ENCODE peak calls at places on chromosomes 13 and 19, in five cellular contexts. One of them, this sample, is unnamed.

GRCh38 chr13:107301724-107302374 is 733.9 kb upstream of the ARGLU1 start:
- DNase-seq in transverse colon: no peak
- DNase-seq in SJCRH30: no peak
- DNase-seq in esophagus squamous epithelium: no peak
- DNase-seq in CD4-positive, alpha-beta T cell: no peak
- DNase-seq in this sample: no peak

GRCh38 chr19:11166281-11167142 is 10.9 kb upstream of the SPC24 start:
- DNase-seq in transverse colon: no peak
- DNase-seq in SJCRH30: no peak
- DNase-seq in esophagus squamous epithelium: no peak
- DNase-seq in CD4-positive, alpha-beta T cell: no peak
- DNase-seq in this sample: no peak

GRCh38 chr19:51571599-51571998 is 516 bp downstream of the ZNF175 start:
- DNase-seq in transverse colon: no peak
- DNase-seq in SJCRH30: no peak
- DNase-seq in esophagus squamous epithelium: no peak
- DNase-seq in CD4-positive, alpha-beta T cell: no peak
- DNase-seq in this sample: no peak

GRCh38 chr13:42735011-42735410 is 46.4 kb upstream of the FAM216B start:
- DNase-seq in transverse colon: no peak
- DNase-seq in SJCRH30: no peak
- DNase-seq in esophagus squamous epithelium: no peak
- DNase-seq in CD4-positive, alpha-beta T cell: no peak
- DNase-seq in this sample: no peak

GRCh38 chr19:5186293-5187050 is 154.1 kb downstream of the PTPRS start:
- DNase-seq in transverse colon: no peak
- DNase-seq in SJCRH30: peak; percentile 18
- DNase-seq in esophagus squamous epithelium: no peak
- DNase-seq in CD4-positive, alpha-beta T cell: no peak
- DNase-seq in this sample: no peak

GRCh38 chr19:48568345-48568886 is 16.4 kb downstream of the SULT2B1 start:
- DNase-seq in transverse colon: peak; percentile 73
- DNase-seq in SJCRH30: peak; percentile 81
- DNase-seq in esophagus squamous epithelium: no peak
- DNase-seq in CD4-positive, alpha-beta T cell: no peak
- DNase-seq in this sample: peak; percentile 91

GRCh38 chr13:112897956-112898785 is 70.8 kb upstream of the MCF2L start:
- DNase-seq in transverse colon: no peak
- DNase-seq in SJCRH30: no peak
- DNase-seq in esophagus squamous epithelium: no peak
- DNase-seq in CD4-positive, alpha-beta T cell: no peak
- DNase-seq in this sample: no peak

GRCh38 chr19:47176627-47177090 is 46.0 kb downstream of the SAE1 start:
- DNase-seq in transverse colon: no peak
- DNase-seq in SJCRH30: no peak
- DNase-seq in esophagus squamous epithelium: no peak
- DNase-seq in CD4-positive, alpha-beta T cell: peak; percentile 44
- DNase-seq in this sample: no peak

GRCh38 chr19:38044267-38045111 is 137.5 kb downstream of the SIPA1L3 start:
- DNase-seq in transverse colon: no peak
- DNase-seq in SJCRH30: no peak
- DNase-seq in esophagus squamous epithelium: no peak
- DNase-seq in CD4-positive, alpha-beta T cell: no peak
- DNase-seq in this sample: no peak

GRCh38 chr19:28940751-28941500 is 272.0 kb downstream of the UQCRFS1 start:
- DNase-seq in transverse colon: no peak
- DNase-seq in SJCRH30: no peak
- DNase-seq in esophagus squamous epithelium: no peak
- DNase-seq in CD4-positive, alpha-beta T cell: no peak
- DNase-seq in this sample: no peak

GRCh38 chr19:46670874-46671273 is 9.9 kb upstream of the DACT3 start:
- DNase-seq in transverse colon: no peak
- DNase-seq in SJCRH30: no peak
- DNase-seq in esophagus squamous epithelium: no peak
- DNase-seq in CD4-positive, alpha-beta T cell: no peak
- DNase-seq in this sample: no peak

GRCh38 chr13:75554981-75555380 is 5.4 kb downstream of the UCHL3 start:
- DNase-seq in transverse colon: no peak
- DNase-seq in SJCRH30: no peak
- DNase-seq in esophagus squamous epithelium: no peak
- DNase-seq in CD4-positive, alpha-beta T cell: no peak
- DNase-seq in this sample: no peak

GRCh38 chr19:38653028-38653571 is 5.7 kb downstream of the ACTN4 start:
- DNase-seq in transverse colon: peak; percentile 78
- DNase-seq in SJCRH30: no peak
- DNase-seq in esophagus squamous epithelium: no peak
- DNase-seq in CD4-positive, alpha-beta T cell: no peak
- DNase-seq in this sample: no peak

DNA sequence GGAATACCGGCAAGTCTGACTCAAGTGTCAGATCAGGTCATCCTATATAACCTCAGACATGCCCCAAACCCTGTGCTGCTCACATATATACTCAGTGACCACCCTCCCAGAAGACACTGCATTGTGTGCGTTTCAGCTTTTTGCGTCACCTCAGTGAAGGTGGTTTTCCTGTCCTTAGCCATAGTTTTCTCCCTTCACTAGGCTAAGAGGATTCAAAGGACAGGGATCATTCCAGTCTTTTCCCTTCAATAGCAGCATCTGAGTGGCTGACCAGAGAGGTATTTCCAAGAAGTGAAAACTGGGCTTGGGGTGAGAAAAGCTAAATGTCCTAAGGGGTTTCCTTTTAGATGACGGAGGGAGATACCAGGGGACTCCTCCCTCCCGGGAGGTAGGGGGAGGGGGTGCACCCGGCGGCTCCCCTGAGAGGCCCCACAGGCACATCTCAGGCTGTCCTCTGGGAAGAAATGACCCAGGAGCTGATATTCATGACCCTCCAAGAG is 12.7 kb upstream of the OR10H1 start:
- DNase-seq in transverse colon: no peak
- DNase-seq in SJCRH30: no peak
- DNase-seq in esophagus squamous epithelium: no peak
- DNase-seq in CD4-positive, alpha-beta T cell: no peak
- DNase-seq in this sample: no peak
- H3K9me3 ChIP-seq in transverse colon: no peaks in the 10 kb centered on the region
- H3K9me3 ChIP-seq in SJCRH30: no peaks in the 10 kb centered on the region
- H3K9me3 ChIP-seq in esophagus squamous epithelium: no peaks in the 10 kb centered on the region
- H3K9me3 ChIP-seq in CD4-positive, alpha-beta T cell: no peaks in the 10 kb centered on the region
- H3K9me3 ChIP-seq in this sample: no peaks in the 10 kb centered on the region

DNA sequence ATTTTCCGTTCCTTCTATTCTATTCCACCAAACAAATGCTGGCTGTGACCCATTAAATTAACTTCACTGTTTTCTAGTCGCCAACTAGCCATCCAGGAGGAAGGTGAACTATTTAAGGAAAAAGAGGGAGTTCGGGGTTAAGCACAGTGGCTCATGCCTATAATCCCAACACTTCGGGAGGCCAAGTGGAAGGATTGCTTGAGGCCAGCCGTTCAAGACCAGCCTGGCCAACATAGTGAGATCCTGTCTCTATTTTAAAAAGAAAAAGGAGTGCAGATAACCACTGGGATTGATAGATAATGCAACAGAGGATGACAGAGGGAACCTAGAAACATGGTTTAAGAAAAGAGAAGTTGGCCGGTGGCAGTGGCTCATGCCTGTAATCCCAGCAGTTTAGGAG is 44.7 kb downstream of the SPTBN4 start:
- DNase-seq in transverse colon: no peak
- DNase-seq in SJCRH30: no peak
- DNase-seq in esophagus squamous epithelium: no peak
- DNase-seq in CD4-positive, alpha-beta T cell: no peak
- DNase-seq in this sample: no peak
- H3K27me3 ChIP-seq in transverse colon: peaks cover 62% of the 10 kb centered on the region
- H3K27me3 ChIP-seq in SJCRH30: peaks cover 5% of the 10 kb centered on the region
- H3K27me3 ChIP-seq in esophagus squamous epithelium: peaks cover 54% of the 10 kb centered on the region
- H3K27me3 ChIP-seq in CD4-positive, alpha-beta T cell: peaks cover 34% of the 10 kb centered on the region
- H3K27me3 ChIP-seq in this sample: peaks cover 27% of the 10 kb centered on the region

GRCh38 chr19:21588202-21588601 is 82.8 kb downstream of the ZNF429 start:
- DNase-seq in transverse colon: peak; percentile 20
- DNase-seq in SJCRH30: no peak
- DNase-seq in esophagus squamous epithelium: no peak
- DNase-seq in CD4-positive, alpha-beta T cell: no peak
- DNase-seq in this sample: no peak
- H3K9me3 ChIP-seq in transverse colon: no peaks in the 10 kb centered on the region
- H3K9me3 ChIP-seq in SJCRH30: no peaks in the 10 kb centered on the region
- H3K9me3 ChIP-seq in esophagus squamous epithelium: no peaks in the 10 kb centered on the region
- H3K9me3 ChIP-seq in CD4-positive, alpha-beta T cell: no peaks in the 10 kb centered on the region
- H3K9me3 ChIP-seq in this sample: peaks cover 5% of the 10 kb centered on the region

DNA sequence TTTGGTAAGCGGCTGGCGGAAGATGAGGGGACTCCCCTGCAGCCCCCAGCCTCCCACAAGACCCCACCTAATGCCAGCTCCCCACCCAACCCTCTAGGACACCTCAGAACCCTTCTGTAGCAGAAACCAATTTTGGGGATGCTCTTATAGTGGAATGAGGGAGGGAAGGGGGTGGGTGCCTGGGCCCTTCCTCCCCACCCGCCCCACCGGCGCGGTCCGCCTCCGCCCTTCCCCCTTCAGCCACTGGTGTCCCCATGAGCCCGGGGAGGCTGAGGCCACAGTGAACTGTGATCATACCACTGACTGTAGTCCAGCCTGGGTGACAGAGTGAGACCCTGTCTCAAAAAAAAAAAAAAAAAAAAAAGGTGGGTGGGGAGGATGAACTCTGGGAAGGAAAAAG is 16.2 kb downstream of the TLE6 start:
- DNase-seq in transverse colon: no peak
- DNase-seq in SJCRH30: no peak
- DNase-seq in esophagus squamous epithelium: no peak
- DNase-seq in CD4-positive, alpha-beta T cell: no peak
- DNase-seq in this sample: no peak
- H3K27me3 ChIP-seq in transverse colon: no peaks in the 10 kb centered on the region
- H3K27me3 ChIP-seq in SJCRH30: no peaks in the 10 kb centered on the region
- H3K27me3 ChIP-seq in esophagus squamous epithelium: no peaks in the 10 kb centered on the region
- H3K27me3 ChIP-seq in CD4-positive, alpha-beta T cell: no peaks in the 10 kb centered on the region
- H3K27me3 ChIP-seq in this sample: no peaks in the 10 kb centered on the region

DNA sequence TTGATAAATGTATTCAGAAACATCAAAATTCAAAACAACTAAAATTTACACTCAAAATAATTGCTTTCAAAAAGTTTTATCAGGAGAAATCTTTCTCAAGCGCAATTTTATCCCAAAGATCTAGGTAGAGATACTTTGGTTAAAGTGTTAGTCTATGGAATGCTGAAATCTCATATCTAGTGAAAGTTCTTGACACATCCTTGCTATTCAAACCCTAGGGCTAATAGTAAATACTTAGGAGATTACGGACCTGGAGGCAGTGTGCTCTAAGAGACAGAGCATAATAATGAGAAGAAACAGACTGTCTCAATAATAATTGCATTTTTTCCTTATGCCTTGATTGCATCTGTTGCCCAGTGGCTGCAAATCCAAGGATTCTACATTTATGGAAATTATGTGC is 330.8 kb downstream of the DACH1 start:
- DNase-seq in transverse colon: no peak
- DNase-seq in SJCRH30: no peak
- DNase-seq in esophagus squamous epithelium: no peak
- DNase-seq in CD4-positive, alpha-beta T cell: no peak
- DNase-seq in this sample: no peak
- H3K9me3 ChIP-seq in transverse colon: no peaks in the 10 kb centered on the region
- H3K9me3 ChIP-seq in SJCRH30: no peaks in the 10 kb centered on the region
- H3K9me3 ChIP-seq in esophagus squamous epithelium: no peaks in the 10 kb centered on the region
- H3K9me3 ChIP-seq in CD4-positive, alpha-beta T cell: no peaks in the 10 kb centered on the region
- H3K9me3 ChIP-seq in this sample: no peaks in the 10 kb centered on the region

DNA sequence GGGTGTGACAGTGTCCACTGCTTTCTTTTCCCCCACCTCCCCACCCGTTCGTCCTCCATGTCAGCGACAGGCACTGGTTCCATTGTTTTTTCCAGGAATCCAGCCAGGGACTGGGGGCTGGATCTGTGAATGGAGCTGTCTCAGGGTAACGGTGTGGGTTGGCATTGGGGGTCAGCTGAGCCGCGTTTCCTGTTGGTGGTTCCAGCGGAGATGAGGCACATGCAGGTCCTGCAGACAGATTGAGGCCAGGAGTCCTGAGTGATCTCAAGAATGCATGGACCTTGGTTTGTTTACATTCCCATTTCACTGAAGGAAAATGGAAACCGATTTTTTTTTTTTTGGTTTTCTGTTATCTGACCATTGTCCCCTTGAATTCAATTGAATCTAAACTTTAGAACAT is 303.9 kb downstream of the FGF9 start:
- DNase-seq in transverse colon: no peak
- DNase-seq in SJCRH30: no peak
- DNase-seq in esophagus squamous epithelium: no peak
- DNase-seq in CD4-positive, alpha-beta T cell: no peak
- DNase-seq in this sample: no peak
- H3K27me3 ChIP-seq in transverse colon: no peaks in the 10 kb centered on the region
- H3K27me3 ChIP-seq in SJCRH30: no peaks in the 10 kb centered on the region
- H3K27me3 ChIP-seq in esophagus squamous epithelium: no peaks in the 10 kb centered on the region
- H3K27me3 ChIP-seq in CD4-positive, alpha-beta T cell: no peaks in the 10 kb centered on the region
- H3K27me3 ChIP-seq in this sample: no peaks in the 10 kb centered on the region

GRCh38 chr19:56637976-56638555 is 4.9 kb upstream of the SMIM17 start:
- DNase-seq in transverse colon: no peak
- DNase-seq in SJCRH30: peak; percentile 95
- DNase-seq in esophagus squamous epithelium: no peak
- DNase-seq in CD4-positive, alpha-beta T cell: no peak
- DNase-seq in this sample: no peak

GRCh38 chr19:56643460-56643763 is 453 bp downstream of the SMIM17 start:
- DNase-seq in transverse colon: no peak
- DNase-seq in SJCRH30: no peak
- DNase-seq in esophagus squamous epithelium: no peak
- DNase-seq in CD4-positive, alpha-beta T cell: no peak
- DNase-seq in this sample: no peak

GRCh38 chr19:56639217-56639616 is 3.7 kb upstream of the SMIM17 start:
- DNase-seq in transverse colon: no peak
- DNase-seq in SJCRH30: peak; percentile 44
- DNase-seq in esophagus squamous epithelium: no peak
- DNase-seq in CD4-positive, alpha-beta T cell: no peak
- DNase-seq in this sample: no peak

GRCh38 chr19:56642711-56643459 is at the start of gene SMIM17:
- DNase-seq in transverse colon: no peak
- DNase-seq in SJCRH30: no peak
- DNase-seq in esophagus squamous epithelium: no peak
- DNase-seq in CD4-positive, alpha-beta T cell: no peak
- DNase-seq in this sample: no peak
- H3K9me3 ChIP-seq in transverse colon: peaks cover 20% of the 10 kb centered on the region
- H3K9me3 ChIP-seq in SJCRH30: peaks cover 2% of the 10 kb centered on the region
- H3K9me3 ChIP-seq in esophagus squamous epithelium: no peaks in the 10 kb centered on the region
- H3K9me3 ChIP-seq in CD4-positive, alpha-beta T cell: peaks cover 61% of the 10 kb centered on the region
- H3K9me3 ChIP-seq in this sample: peaks cover 17% of the 10 kb centered on the region

GRCh38 chr13:99967884-99968520 is 3.6 kb downstream of the ZIC5 start:
- DNase-seq in transverse colon: no peak
- DNase-seq in SJCRH30: no peak
- DNase-seq in esophagus squamous epithelium: no peak
- DNase-seq in CD4-positive, alpha-beta T cell: no peak
- DNase-seq in this sample: no peak
- H3K27me3 ChIP-seq in transverse colon: peaks cover 97% of the 10 kb centered on the region
- H3K27me3 ChIP-seq in SJCRH30: no peaks in the 10 kb centered on the region
- H3K27me3 ChIP-seq in esophagus squamous epithelium: peaks cover 100% of the 10 kb centered on the region
- H3K27me3 ChIP-seq in CD4-positive, alpha-beta T cell: peaks cover 78% of the 10 kb centered on the region
- H3K27me3 ChIP-seq in this sample: peaks cover 94% of the 10 kb centered on the region

DNA sequence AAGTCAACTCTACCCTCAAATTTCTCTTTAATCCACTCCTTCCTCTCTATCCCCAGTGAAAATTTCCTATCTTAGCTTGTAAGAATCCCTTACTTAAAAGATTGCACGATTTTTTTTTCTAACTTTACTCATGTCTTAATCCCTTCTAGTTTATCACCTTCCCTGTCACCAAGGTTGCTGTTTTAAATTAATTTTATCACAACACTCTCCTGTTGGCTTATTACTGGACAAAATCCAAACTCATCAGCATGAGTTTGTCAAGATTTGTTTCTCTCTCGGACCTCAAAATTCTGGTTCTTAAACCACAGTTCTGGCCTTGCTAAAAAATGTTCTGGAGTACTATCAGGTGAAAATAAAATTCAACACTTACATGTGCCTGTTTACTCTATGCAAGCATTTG is 959.1 kb upstream of the SLC10A2 start:
- DNase-seq in transverse colon: no peak
- DNase-seq in SJCRH30: no peak
- DNase-seq in esophagus squamous epithelium: no peak
- DNase-seq in CD4-positive, alpha-beta T cell: no peak
- DNase-seq in this sample: no peak
- H3K9me3 ChIP-seq in transverse colon: no peaks in the 10 kb centered on the region
- H3K9me3 ChIP-seq in SJCRH30: peaks cover 5% of the 10 kb centered on the region
- H3K9me3 ChIP-seq in esophagus squamous epithelium: no peaks in the 10 kb centered on the region
- H3K9me3 ChIP-seq in CD4-positive, alpha-beta T cell: no peaks in the 10 kb centered on the region
- H3K9me3 ChIP-seq in this sample: no peaks in the 10 kb centered on the region

This sample was measured in suprapubic skin.